ENCODE peak calls at places on chromosome 21, in nine cellular contexts. L, Y, F, I, J, U, Z, N and B are unnamed samples.

GRCh38 chr21:26842300-26842699 is 2.9 kb downstream of the ADAMTS1 start:
- DNase-seq in L (no peak), Y (peak; percentile 30), F (peak; percentile 64), I (peak; percentile 69), J (no peak), U (no peak), Z (no peak), N (no peak), B (no peak)

GRCh38 chr21:45969921-45970673 is 11.5 kb upstream of the COL6A1 start:
- DNase-seq in L (no peak), Y (no peak), F (no peak), I (no peak), J (no peak), U (no peak), Z (no peak), N (no peak), B (no peak)

GRCh38 chr21:26840206-26840605 is 5.0 kb downstream of the ADAMTS1 start:
- DNase-seq in L (no peak), Y (no peak), F (no peak), I (no peak), J (no peak), U (no peak), Z (no peak), N (no peak), B (no peak)

GRCh38 chr21:41712730-41713129 is 54.1 kb downstream of the RIPK4 start:
- DNase-seq in L (no peak), Y (no peak), F (no peak), I (no peak), J (peak; percentile 7), U (no peak), Z (no peak), N (no peak), B (no peak)

GRCh38 chr21:42079008-42079938 is 8.2 kb downstream of the UMODL1 start:
- DNase-seq in L (peak; percentile 69), Y (no peak), F (no peak), I (no peak), J (no peak), U (no peak), Z (no peak), N (peak; percentile 36), B (no peak)

GRCh38 chr21:34017127-34017961 is 56.0 kb upstream of the MRPS6 start:
- DNase-seq in L (no peak), Y (peak; percentile 89), F (no peak), I (no peak), J (no peak), U (no peak), Z (no peak), N (no peak), B (peak; percentile 71)

GRCh38 chr21:15848632-15849031 is 118.8 kb downstream of the USP25 start:
- DNase-seq in L (peak; percentile 85), Y (peak; percentile 75), F (peak; percentile 76), I (peak; percentile 22), J (no peak), U (no peak), Z (no peak), N (no peak), B (peak; percentile 14)

GRCh38 chr21:42056996-42057689 is 14.0 kb upstream of the UMODL1 start:
- DNase-seq in L (peak; percentile 88), Y (peak; percentile 99), F (peak; percentile 93), I (peak; percentile 58), J (no peak), U (no peak), Z (peak; percentile 76), N (peak; percentile 83), B (peak; percentile 49)

GRCh38 chr21:27476696-27477095 is 509.8 kb upstream of the ADAMTS5 start:
- DNase-seq in L (peak; percentile 7), Y (peak; percentile 11), F (peak; percentile 62), I (peak; percentile 65), J (no peak), U (no peak), Z (no peak), N (no peak), B (peak; percentile 19)

GRCh38 chr21:21216013-21216412 is 217.8 kb downstream of the NCAM2 start:
- DNase-seq in L (no peak), Y (no peak), F (no peak), I (no peak), J (no peak), U (no peak), Z (no peak), N (no peak), B (no peak)

GRCh38 chr21:46605759-46606426 is 1.0 kb upstream of the S100B start:
- DNase-seq in L (no peak), Y (no peak), F (no peak), I (no peak), J (peak; percentile 63), U (no peak), Z (no peak), N (peak; percentile 69), B (no peak)

GRCh38 chr21:42091899-42092508 is 20.9 kb downstream of the UMODL1 start:
- DNase-seq in L (no peak), Y (no peak), F (no peak), I (no peak), J (no peak), U (peak; percentile 16), Z (no peak), N (peak; percentile 41), B (no peak)

GRCh38 chr21:16310191-16310590 is 580.4 kb downstream of the USP25 start:
- DNase-seq in L (no peak), Y (peak; percentile 48), F (no peak), I (no peak), J (no peak), U (no peak), Z (no peak), N (no peak), B (no peak)

GRCh38 chr21:8993943-8994639 is 1527.3 kb upstream of the TPTE start:
- DNase-seq in L (no peak), Y (peak; percentile 40), F (no peak), I (no peak), J (no peak), U (no peak), Z (no peak), N (no peak), B (no peak)

GRCh38 chr21:35023396-35024070 is 25.6 kb downstream of the RUNX1 start:
- DNase-seq in L (no peak), Y (no peak), F (no peak), I (no peak), J (no peak), U (no peak), Z (no peak), N (no peak), B (no peak)

GRCh38 chr21:35617491-35617890 is 442.8 kb downstream of the SETD4 start:
- DNase-seq in L (no peak), Y (no peak), F (no peak), I (no peak), J (no peak), U (no peak), Z (no peak), N (no peak), B (no peak)

GRCh38 chr21:43192501-43193081 is 23.8 kb downstream of the CRYAA start:
- DNase-seq in L (no peak), Y (no peak), F (no peak), I (no peak), J (peak; percentile 34), U (no peak), Z (peak; percentile 22), N (peak; percentile 30), B (no peak)

GRCh38 chr21:27693376-27693775 is 726.5 kb upstream of the ADAMTS5 start:
- DNase-seq in L (peak; percentile 97), Y (peak; percentile 41), F (peak; percentile 73), I (peak; percentile 49), J (no peak), U (no peak), Z (no peak), N (no peak), B (peak; percentile 63)

GRCh38 chr21:34367320-34367935 is 3.6 kb downstream of the KCNE2 start:
- DNase-seq in L (peak; percentile 90), Y (peak; percentile 63), F (peak; percentile 82), I (peak; percentile 80), J (no peak), U (peak; percentile 70), Z (no peak), N (no peak), B (peak; percentile 60)

DNA sequence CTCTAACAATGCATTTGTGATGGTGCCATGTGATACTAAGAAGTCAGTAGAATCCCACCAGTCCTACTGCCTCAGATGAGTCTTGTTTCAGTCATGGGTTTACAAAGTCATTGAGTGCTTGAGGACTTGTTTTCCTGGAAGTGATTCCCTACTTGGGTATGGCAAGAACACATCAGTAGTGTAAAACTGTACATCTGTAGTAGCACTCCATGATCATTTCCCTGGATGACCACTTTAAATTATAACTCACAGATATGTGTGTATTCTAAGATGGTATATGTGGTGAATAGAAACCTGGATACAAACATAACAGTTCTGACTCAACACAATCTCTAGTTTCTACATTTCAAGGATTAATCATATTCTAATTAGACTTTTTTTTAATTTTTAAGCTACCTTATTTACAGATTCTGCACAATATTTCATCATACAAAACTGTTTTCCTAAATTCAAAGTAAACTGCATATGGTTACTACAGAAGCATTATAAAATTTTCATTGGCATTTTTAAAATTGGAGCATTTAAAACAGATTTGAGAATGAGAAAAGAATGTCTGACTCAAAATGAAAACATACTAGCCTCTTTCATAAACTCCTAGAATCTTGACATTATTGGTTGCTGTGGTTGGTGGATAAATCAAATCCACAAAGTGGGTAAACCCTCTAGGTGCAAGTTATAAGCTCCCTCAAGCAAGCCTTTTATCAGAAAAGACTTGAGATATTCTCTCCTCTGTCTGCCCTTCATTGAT is 6.8 kb upstream of the PSMG1 start:
- DNase-seq in L (peak; percentile 33), Y (peak; percentile 68), F (peak; percentile 64), I (no peak), J (no peak), U (no peak), Z (no peak), N (no peak), B (peak; percentile 23)
- TF ChIP-seq CTCF in L (no peak), Y (no peak), F (no peak), I (no peak), J (no peak), U (no peak), Z (no peak), N (no peak), B (no peak)

GRCh38 chr21:38822754-38823374 is 17.1 kb downstream of the ETS2 start:
- DNase-seq in L (no peak), Y (no peak), F (no peak), I (no peak), J (no peak), U (no peak), Z (no peak), N (no peak), B (no peak)
- H3K4me3 ChIP-seq in L (no peak overlapping the region), Y (no peak overlapping the region), F (no peak overlapping the region), I (no peak overlapping the region), J (no peak overlapping the region), U (no peak overlapping the region), Z (no peak overlapping the region), N (no peak overlapping the region), B (no peak overlapping the region)

GRCh38 chr21:14259669-14260458 is 43.9 kb downstream of the RBM11 start:
- DNase-seq in L (peak; percentile 70), Y (peak; percentile 28), F (peak; percentile 56), I (peak; percentile 78), J (no peak), U (peak; percentile 69), Z (no peak), N (no peak), B (peak; percentile 5)
- TF ChIP-seq CTCF in L (peak; percentile 53), Y (peak; percentile 50), F (peak; percentile 61), I (peak; percentile 59), J (peak; percentile 67), U (peak; percentile 74), Z (peak; percentile 48), N (no peak), B (peak; percentile 32)

DNA sequence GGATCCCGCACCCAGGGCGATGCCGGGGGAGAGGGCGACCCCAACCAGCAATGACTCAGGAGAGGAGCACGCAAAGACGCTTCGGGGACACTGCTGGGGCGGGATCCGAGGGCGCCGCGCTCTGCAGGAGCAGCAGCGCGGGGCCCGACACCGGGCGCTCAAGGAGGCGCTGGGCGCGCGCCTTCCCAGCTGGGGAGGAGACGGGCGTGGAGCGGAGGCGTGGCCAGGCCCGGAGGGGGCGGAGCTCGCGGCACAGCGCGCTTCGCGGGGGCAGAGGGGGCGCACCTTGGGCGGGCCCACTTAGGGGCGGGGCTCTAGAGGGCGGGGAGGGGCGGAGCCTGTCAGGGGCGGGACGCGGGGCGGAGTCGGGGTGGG is 369 bp downstream of the SUMO3 start:
- DNase-seq in L (peak; percentile 95), Y (peak; percentile 80), F (peak; percentile 88), I (peak; percentile 92), J (peak; percentile 97), U (peak; percentile 94), Z (peak; percentile 96), N (peak; percentile 94), B (peak; percentile 23)
- H3K4me3 ChIP-seq in L (peak overlapping the region; percentile 66), Y (peak overlapping the region; percentile 80), F (peak overlapping the region; percentile 99), I (peak overlapping the region; percentile 70), J (peak overlapping the region; percentile 92), U (peak overlapping the region; percentile 55), Z (peak overlapping the region; percentile 82), N (peak overlapping the region; percentile 59), B (peak overlapping the region; percentile 71)